ENCODE peak calls at places on chromosomes 1 and 21, in four cellular contexts. A is A549, L is IMR-90, R is OCI-LY7. P is an unnamed sample.
A peak's percentile ranks its signal among the peaks of the same experiment; 100 is the strongest.

GRCh38 chr1:209155556-209155955 is 428.0 kb upstream of the CAMK1G start:
- DNase-seq in A (no peak), L (no peak), R (no peak), P (no peak)

GRCh38 chr1:19437911-19438310 is 47.4 kb downstream of the CAPZB start:
- DNase-seq in A (no peak), L (peak; percentile 48), R (no peak), P (no peak)

GRCh38 chr1:203199481-203200058 is 13.1 kb upstream of the CHI3L1 start:
- DNase-seq in A (no peak), L (peak; percentile 70), R (no peak), P (peak; percentile 89)

GRCh38 chr1:111956155-111956817 is 33.2 kb downstream of the KCND3 start:
- DNase-seq in A (no peak), L (no peak), R (no peak), P (no peak)

GRCh38 chr1:160951443-160952128 is 3.0 kb downstream of the ITLN2 start:
- DNase-seq in A (peak; percentile 70), L (peak; percentile 41), R (peak; percentile 80), P (peak; percentile 79)

GRCh38 chr1:15123298-15123697 is 30.2 kb upstream of the TMEM51 start:
- DNase-seq in A (no peak), L (no peak), R (no peak), P (peak; percentile 46)

GRCh38 chr1:12296623-12297022 is 66.8 kb downstream of the VPS13D start:
- DNase-seq in A (no peak), L (peak; percentile 89), R (no peak), P (peak; percentile 95)

GRCh38 chr1:223670458-223671159 is 5.1 kb upstream of the CAPN8 start:
- DNase-seq in A (peak; percentile 68), L (peak; percentile 51), R (peak; percentile 8), P (peak; percentile 86)

GRCh38 chr1:159843459-159843858 is 16.8 kb downstream of the SLAMF8 start:
- DNase-seq in A (no peak), L (no peak), R (no peak), P (no peak)

GRCh38 chr1:10304295-10304694 is 93.9 kb downstream of the KIF1B start:
- DNase-seq in A (no peak), L (no peak), R (no peak), P (no peak)

GRCh38 chr1:48227165-48228013 is 4.9 kb downstream of the SLC5A9 start:
- DNase-seq in A (no peak), L (no peak), R (peak; percentile 58), P (no peak)

GRCh38 chr21:38121888-38122705 is 134.7 kb upstream of the KCNJ15 start:
- DNase-seq in A (no peak), L (no peak), R (no peak), P (no peak)

GRCh38 chr21:39483917-39484316 is 32.1 kb downstream of the SH3BGR start:
- DNase-seq in A (peak; percentile 0), L (peak; percentile 52), R (no peak), P (no peak)

DNA sequence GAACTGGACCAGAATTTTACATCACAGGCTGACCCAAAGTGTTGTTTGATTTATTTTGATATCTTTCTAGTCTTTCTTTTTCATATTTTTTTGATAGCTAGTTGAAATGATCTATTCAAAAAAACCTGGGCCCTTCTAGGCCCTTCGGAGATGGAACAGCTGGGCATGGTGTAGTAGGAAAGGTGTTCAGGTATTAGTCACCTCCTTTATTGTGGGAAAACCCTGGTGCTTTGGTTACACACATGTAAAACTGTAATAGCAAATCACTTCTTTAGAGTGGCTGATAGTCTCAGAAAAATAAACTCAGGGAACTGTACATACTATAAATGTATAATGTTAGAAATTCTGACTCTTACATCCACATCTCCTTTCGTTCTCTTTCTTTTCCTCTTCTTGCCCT is 234.5 kb downstream of the PLA2G4A start:
- DNase-seq in A (no peak), L (no peak), R (no peak), P (no peak)
- H3K4me3 ChIP-seq in A (no peak overlapping the region), L (no peak overlapping the region), R (no peak overlapping the region), P (no peak overlapping the region)

DNA sequence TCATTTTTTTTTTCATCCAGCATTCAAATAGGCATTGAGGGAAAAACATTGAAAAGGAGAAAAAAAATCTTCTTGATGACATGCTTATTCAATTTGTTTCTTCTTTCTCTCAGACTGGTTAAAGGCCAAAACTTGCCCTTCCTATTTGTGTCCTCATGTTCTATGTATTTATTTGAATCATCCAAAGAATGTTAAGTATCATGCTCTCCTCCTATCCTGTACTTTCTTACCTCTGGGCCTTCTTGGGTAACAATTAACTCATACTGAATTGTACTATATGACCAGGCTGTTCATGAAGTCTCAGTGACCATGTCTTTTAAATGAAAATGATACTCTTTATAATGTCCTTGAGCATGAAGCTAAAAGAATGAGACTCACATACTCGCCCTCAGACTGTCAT is 36.5 kb upstream of the DENND1B start:
- DNase-seq in A (no peak), L (peak; percentile 28), R (no peak), P (peak; percentile 45)
- H3K4me1 ChIP-seq in A (no peaks in the 10 kb centered on the region), L (peaks cover 4% of the 10 kb centered on the region), R (no peaks in the 10 kb centered on the region), P (peaks cover 2% of the 10 kb centered on the region)

GRCh38 chr1:44777547-44777946 is 2.2 kb downstream of the RPS8 start:
- DNase-seq in A (no peak), L (no peak), R (no peak), P (no peak)
- H3K4me2 ChIP-seq in A (peak overlapping the region; percentile 91), L (no peak overlapping the region), R (peak overlapping the region; percentile 93), P (peak overlapping the region; percentile 97)

GRCh38 chr1:8121261-8122159 is 95.4 kb upstream of the ERRFI1 start:
- DNase-seq in A (peak; percentile 77), L (peak; percentile 94), R (no peak), P (peak; percentile 76)
- H3K4me3 ChIP-seq in A (no peak overlapping the region), L (no peak overlapping the region), R (no peak overlapping the region), P (peak overlapping the region; percentile 18)

GRCh38 chr1:208131631-208132286 is 112.4 kb downstream of the PLXNA2 start:
- DNase-seq in A (no peak), L (no peak), R (no peak), P (no peak)
- H3K4me1 ChIP-seq in A (peaks cover 10% of the 10 kb centered on the region), L (peaks cover 2% of the 10 kb centered on the region), R (no peaks in the 10 kb centered on the region), P (no peaks in the 10 kb centered on the region)

GRCh38 chr1:34985063-34985770 is at the start of gene TMEM35B:
- DNase-seq in A (peak; percentile 33), L (peak; percentile 41), R (peak; percentile 78), P (peak; percentile 95)

GRCh38 chr1:34988581-34988980 is 3.4 kb upstream of the TMEM35B start:
- DNase-seq in A (no peak), L (no peak), R (no peak), P (no peak)

GRCh38 chr1:34984435-34985062 is 598 bp downstream of the TMEM35B start:
- DNase-seq in A (no peak), L (peak; percentile 33), R (peak; percentile 42), P (peak; percentile 94)

GRCh38 chr1:34988147-34988546 is 3.0 kb upstream of the TMEM35B start:
- DNase-seq in A (no peak), L (no peak), R (no peak), P (no peak)

DNA sequence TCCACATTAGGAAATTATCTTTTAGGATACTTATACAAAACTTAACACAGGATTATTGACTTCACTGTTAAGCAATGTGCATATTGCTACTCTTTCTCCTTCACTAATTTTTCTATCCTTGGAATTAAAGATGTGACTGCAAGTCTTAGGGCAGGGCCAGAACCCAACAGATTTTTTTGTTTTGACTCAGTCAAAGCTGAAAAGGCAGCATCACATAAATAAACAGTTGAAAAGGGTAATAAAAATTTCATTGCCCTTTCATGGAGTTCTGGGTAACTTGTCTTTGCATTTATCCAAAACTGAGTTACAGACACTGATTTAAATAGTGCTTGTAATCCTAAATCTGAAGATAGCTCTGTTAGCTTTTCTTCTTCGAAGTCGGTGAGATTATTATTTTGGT is 1.9 kb upstream of the TMEM35B start:
- DNase-seq in A (no peak), L (peak; percentile 34), R (no peak), P (peak; percentile 29)
- H3K4me2 ChIP-seq in A (no peak overlapping the region), L (no peak overlapping the region), R (no peak overlapping the region), P (peak overlapping the region; percentile 39)

GRCh38 chr21:17514124-17514481 is 1.3 kb downstream of the CXADR start:
- DNase-seq in A (no peak), L (no peak), R (no peak), P (no peak)
- H3K4me3 ChIP-seq in A (peak overlapping the region; percentile 94), L (no peak overlapping the region), R (peak overlapping the region; percentile 88), P (no peak overlapping the region)

GRCh38 chr1:8388732-8389562 is 71.0 kb downstream of the SLC45A1 start:
- DNase-seq in A (no peak), L (no peak), R (no peak), P (no peak)

GRCh38 chr1:8390707-8391106 is 72.8 kb downstream of the SLC45A1 start:
- DNase-seq in A (no peak), L (no peak), R (no peak), P (no peak)

GRCh38 chr1:8394456-8395321 is 76.8 kb downstream of the SLC45A1 start:
- DNase-seq in A (no peak), L (peak; percentile 96), R (no peak), P (peak; percentile 87)

GRCh38 chr1:8392522-8392921 is 74.6 kb downstream of the SLC45A1 start:
- DNase-seq in A (no peak), L (no peak), R (no peak), P (no peak)

DNA sequence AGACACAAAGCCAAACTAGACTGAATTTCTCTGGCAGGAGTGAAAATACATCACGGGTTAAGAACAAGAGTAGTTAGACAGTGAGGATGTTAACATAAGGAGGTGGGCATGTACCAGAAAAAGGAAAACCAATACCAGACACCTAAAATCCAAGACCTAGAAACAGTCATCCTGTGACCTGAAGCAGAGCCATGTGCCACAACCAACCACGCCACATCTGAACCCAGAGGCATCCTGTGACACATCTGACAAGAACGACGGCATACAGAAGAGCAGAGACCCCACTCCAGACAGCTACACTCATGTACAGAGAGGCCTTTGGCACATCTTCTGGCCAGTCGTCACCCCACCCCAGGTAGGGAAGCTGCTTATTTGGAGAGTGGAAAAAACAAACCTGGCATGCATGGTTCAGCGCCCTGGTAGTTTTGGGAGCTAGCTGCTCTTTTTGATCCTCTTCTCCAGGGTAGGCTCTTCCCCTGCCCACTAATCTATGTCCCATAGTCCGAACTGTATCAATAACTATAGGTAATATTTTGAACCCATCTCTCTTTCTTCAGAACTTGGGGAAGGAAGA is 72.1 kb downstream of the SLC45A1 start:
- DNase-seq in A (no peak), L (no peak), R (no peak), P (no peak)
- H3K4me1 ChIP-seq in A (peaks cover 7% of the 10 kb centered on the region), L (peaks cover 13% of the 10 kb centered on the region), R (peaks cover 23% of the 10 kb centered on the region), P (peaks cover 16% of the 10 kb centered on the region)

GRCh38 chr1:76294470-76295194 is 220.1 kb downstream of the ST6GALNAC3 start:
- DNase-seq in A (no peak), L (no peak), R (peak; percentile 87), P (no peak)
- H3K4me2 ChIP-seq in A (no peak overlapping the region), L (no peak overlapping the region), R (peak overlapping the region; percentile 83), P (no peak overlapping the region)

GRCh38 chr21:25457411-25457810 is 149.9 kb downstream of the MRPL39 start:
- DNase-seq in A (no peak), L (peak; percentile 85), R (peak; percentile 61), P (peak; percentile 42)
- H3K4me3 ChIP-seq in A (no peak overlapping the region), L (no peak overlapping the region), R (no peak overlapping the region), P (no peak overlapping the region)